ENCODE peak calls at places on chromosomes 16 and 17, in four cellular contexts. T is naive B cell, Y is Ammon's horn, V is endothelial cell. A is an unnamed sample.

GRCh38 chr17:77863814-77864161 is 94.7 kb upstream of the TNRC6C start:
- DNase-seq in V (no peak), Y (no peak), T (no peak), A (no peak)

GRCh38 chr17:38743556-38744171 is 4.5 kb downstream of the PCGF2 start:
- DNase-seq in Y (no peak), V (no peak), T (no peak), A (no peak)

GRCh38 chr17:67281736-67282135 is 36.7 kb upstream of the HELZ start:
- DNase-seq in T (no peak), V (no peak), Y (no peak), A (no peak)

GRCh38 chr17:75826561-75827290 is 17.5 kb downstream of the UNC13D start:
- DNase-seq in V (no peak), T (no peak), Y (no peak), A (no peak)

GRCh38 chr17:21033350-21033749 is 9.5 kb downstream of the USP22 start:
- DNase-seq in T (no peak), V (no peak), Y (no peak), A (no peak)

GRCh38 chr17:4739122-4740024 is at the start of the genes CXCL16 and ZMYND15:
- DNase-seq in Y (no peak), T (peak), V (peak), A (no peak)

GRCh38 chr17:1985686-1986085 is 39.4 kb downstream of the RTN4RL1 start:
- DNase-seq in T (no peak), V (no peak), Y (no peak), A (no peak)

GRCh38 chr16:49158029-49158642 is 123.5 kb downstream of the CBLN1 start:
- DNase-seq in V (peak), Y (no peak), T (no peak), A (no peak)

GRCh38 chr16:85798901-85799496 is 345 bp downstream of the EMC8 start:
- DNase-seq in Y (no peak), T (peak), V (peak), A (no peak)

GRCh38 chr17:19376799-19377198 is 1.5 kb upstream of the MAPK7 start:
- DNase-seq in Y (no peak), V (no peak), T (no peak), A (no peak)

GRCh38 chr17:47686661-47687327 is 7.2 kb upstream of the TBKBP1 start:
- DNase-seq in Y (no peak), V (no peak), T (no peak), A (no peak)

GRCh38 chr17:42421479-42422332 is 1.4 kb downstream of the CAVIN1 start:
- DNase-seq in Y (no peak), V (no peak), T (no peak), A (no peak)